ENCODE peak calls at places on chromosomes 3 and 15, in five cellular contexts. One of them, this sample, is unnamed.

GRCh38 chr3:124200336-124200901 is 208.5 kb upstream of the ROPN1 start:
- DNase-seq in foreskin fibroblast: no peak
- DNase-seq in activated effector memory CD4-positive, alpha-beta T cell treated with anti-CD3 and anti-CD28 coated beads, Interleukin-2, amount 50 U/mL, for 16 hours: no peak
- DNase-seq in DMS153: no peak
- DNase-seq in progenitor cell of endocrine pancreas: no peak
- DNase-seq in this sample: no peak

GRCh38 chr3:29609007-29609805 is 328.3 kb downstream of the RBMS3 start:
- DNase-seq in foreskin fibroblast: no peak
- DNase-seq in activated effector memory CD4-positive, alpha-beta T cell treated with anti-CD3 and anti-CD28 coated beads, Interleukin-2, amount 50 U/mL, for 16 hours: no peak
- DNase-seq in DMS153: peak
- DNase-seq in progenitor cell of endocrine pancreas: no peak
- DNase-seq in this sample: no peak

GRCh38 chr3:16112910-16113504 is 61.5 kb upstream of the GALNT15 start:
- DNase-seq in foreskin fibroblast: peak
- DNase-seq in activated effector memory CD4-positive, alpha-beta T cell treated with anti-CD3 and anti-CD28 coated beads, Interleukin-2, amount 50 U/mL, for 16 hours: no peak
- DNase-seq in DMS153: no peak
- DNase-seq in progenitor cell of endocrine pancreas: no peak
- DNase-seq in this sample: no peak

GRCh38 chr15:100873029-100873677 is 6.5 kb upstream of the ALDH1A3 start:
- DNase-seq in foreskin fibroblast: peak
- DNase-seq in activated effector memory CD4-positive, alpha-beta T cell treated with anti-CD3 and anti-CD28 coated beads, Interleukin-2, amount 50 U/mL, for 16 hours: peak
- DNase-seq in DMS153: no peak
- DNase-seq in progenitor cell of endocrine pancreas: peak
- DNase-seq in this sample: peak

GRCh38 chr3:59451041-59451763 is 401.4 kb upstream of the CFAP20DC start:
- DNase-seq in foreskin fibroblast: no peak
- DNase-seq in activated effector memory CD4-positive, alpha-beta T cell treated with anti-CD3 and anti-CD28 coated beads, Interleukin-2, amount 50 U/mL, for 16 hours: peak
- DNase-seq in DMS153: no peak
- DNase-seq in progenitor cell of endocrine pancreas: no peak
- DNase-seq in this sample: peak

GRCh38 chr3:102348904-102349303 is 85.9 kb upstream of the ZPLD1 start:
- DNase-seq in foreskin fibroblast: no peak
- DNase-seq in activated effector memory CD4-positive, alpha-beta T cell treated with anti-CD3 and anti-CD28 coated beads, Interleukin-2, amount 50 U/mL, for 16 hours: no peak
- DNase-seq in DMS153: no peak
- DNase-seq in progenitor cell of endocrine pancreas: no peak
- DNase-seq in this sample: no peak

GRCh38 chr15:78110916-78111475 is 18.6 kb downstream of the SH2D7 start:
- DNase-seq in foreskin fibroblast: no peak
- DNase-seq in activated effector memory CD4-positive, alpha-beta T cell treated with anti-CD3 and anti-CD28 coated beads, Interleukin-2, amount 50 U/mL, for 16 hours: no peak
- DNase-seq in DMS153: no peak
- DNase-seq in progenitor cell of endocrine pancreas: no peak
- DNase-seq in this sample: no peak

GRCh38 chr3:9955067-9955502 is 2.9 kb upstream of the PRRT3 start:
- DNase-seq in foreskin fibroblast: no peak
- DNase-seq in activated effector memory CD4-positive, alpha-beta T cell treated with anti-CD3 and anti-CD28 coated beads, Interleukin-2, amount 50 U/mL, for 16 hours: peak
- DNase-seq in DMS153: peak
- DNase-seq in progenitor cell of endocrine pancreas: no peak
- DNase-seq in this sample: peak

GRCh38 chr3:160870327-160870726 is 114.3 kb downstream of the PPM1L start:
- DNase-seq in foreskin fibroblast: no peak
- DNase-seq in activated effector memory CD4-positive, alpha-beta T cell treated with anti-CD3 and anti-CD28 coated beads, Interleukin-2, amount 50 U/mL, for 16 hours: no peak
- DNase-seq in DMS153: no peak
- DNase-seq in progenitor cell of endocrine pancreas: no peak
- DNase-seq in this sample: peak

GRCh38 chr3:128364291-128364690 is 102.4 kb downstream of the DNAJB8 start:
- DNase-seq in foreskin fibroblast: no peak
- DNase-seq in activated effector memory CD4-positive, alpha-beta T cell treated with anti-CD3 and anti-CD28 coated beads, Interleukin-2, amount 50 U/mL, for 16 hours: no peak
- DNase-seq in DMS153: no peak
- DNase-seq in progenitor cell of endocrine pancreas: no peak
- DNase-seq in this sample: no peak

GRCh38 chr3:105965384-105965783 is 96.6 kb upstream of the CBLB start:
- DNase-seq in foreskin fibroblast: peak
- DNase-seq in activated effector memory CD4-positive, alpha-beta T cell treated with anti-CD3 and anti-CD28 coated beads, Interleukin-2, amount 50 U/mL, for 16 hours: no peak
- DNase-seq in DMS153: no peak
- DNase-seq in progenitor cell of endocrine pancreas: no peak
- DNase-seq in this sample: no peak

GRCh38 chr15:40441012-40441735 is 421 bp downstream of the BAHD1 start:
- DNase-seq in foreskin fibroblast: no peak
- DNase-seq in activated effector memory CD4-positive, alpha-beta T cell treated with anti-CD3 and anti-CD28 coated beads, Interleukin-2, amount 50 U/mL, for 16 hours: no peak
- DNase-seq in DMS153: no peak
- DNase-seq in progenitor cell of endocrine pancreas: peak
- DNase-seq in this sample: no peak

GRCh38 chr15:70528270-70528706 is 235.1 kb downstream of the UACA start:
- DNase-seq in foreskin fibroblast: no peak
- DNase-seq in activated effector memory CD4-positive, alpha-beta T cell treated with anti-CD3 and anti-CD28 coated beads, Interleukin-2, amount 50 U/mL, for 16 hours: peak
- DNase-seq in DMS153: peak
- DNase-seq in progenitor cell of endocrine pancreas: no peak
- DNase-seq in this sample: no peak

GRCh38 chr3:131728898-131729297 is 226.1 kb upstream of the MRPL3 start:
- DNase-seq in foreskin fibroblast: no peak
- DNase-seq in activated effector memory CD4-positive, alpha-beta T cell treated with anti-CD3 and anti-CD28 coated beads, Interleukin-2, amount 50 U/mL, for 16 hours: no peak
- DNase-seq in DMS153: peak
- DNase-seq in progenitor cell of endocrine pancreas: no peak
- DNase-seq in this sample: no peak

GRCh38 chr3:128503164-128503651 is 10.2 kb upstream of the GATA2 start:
- DNase-seq in foreskin fibroblast: no peak
- DNase-seq in activated effector memory CD4-positive, alpha-beta T cell treated with anti-CD3 and anti-CD28 coated beads, Interleukin-2, amount 50 U/mL, for 16 hours: peak
- DNase-seq in DMS153: no peak
- DNase-seq in progenitor cell of endocrine pancreas: no peak
- DNase-seq in this sample: no peak

GRCh38 chr3:186786810-186787375 is 3.5 kb downstream of the EIF4A2 start:
- DNase-seq in foreskin fibroblast: no peak
- DNase-seq in activated effector memory CD4-positive, alpha-beta T cell treated with anti-CD3 and anti-CD28 coated beads, Interleukin-2, amount 50 U/mL, for 16 hours: no peak
- DNase-seq in DMS153: no peak
- DNase-seq in progenitor cell of endocrine pancreas: no peak
- DNase-seq in this sample: no peak

GRCh38 chr3:125683067-125683844 is 88.0 kb upstream of the OSBPL11 start:
- DNase-seq in foreskin fibroblast: no peak
- DNase-seq in activated effector memory CD4-positive, alpha-beta T cell treated with anti-CD3 and anti-CD28 coated beads, Interleukin-2, amount 50 U/mL, for 16 hours: no peak
- DNase-seq in DMS153: no peak
- DNase-seq in progenitor cell of endocrine pancreas: no peak
- DNase-seq in this sample: no peak

GRCh38 chr3:78791745-78792144 is 976.1 kb downstream of the ROBO1 start:
- DNase-seq in foreskin fibroblast: no peak
- DNase-seq in activated effector memory CD4-positive, alpha-beta T cell treated with anti-CD3 and anti-CD28 coated beads, Interleukin-2, amount 50 U/mL, for 16 hours: no peak
- DNase-seq in DMS153: no peak
- DNase-seq in progenitor cell of endocrine pancreas: no peak
- DNase-seq in this sample: no peak

GRCh38 chr3:19149388-19149787 is 1.1 kb downstream of the KCNH8 start:
- DNase-seq in foreskin fibroblast: no peak
- DNase-seq in activated effector memory CD4-positive, alpha-beta T cell treated with anti-CD3 and anti-CD28 coated beads, Interleukin-2, amount 50 U/mL, for 16 hours: no peak
- DNase-seq in DMS153: no peak
- DNase-seq in progenitor cell of endocrine pancreas: peak
- DNase-seq in this sample: no peak

GRCh38 chr15:87527416-87527815 is 729.1 kb downstream of the NTRK3 start:
- DNase-seq in foreskin fibroblast: no peak
- DNase-seq in activated effector memory CD4-positive, alpha-beta T cell treated with anti-CD3 and anti-CD28 coated beads, Interleukin-2, amount 50 U/mL, for 16 hours: no peak
- DNase-seq in DMS153: peak
- DNase-seq in progenitor cell of endocrine pancreas: no peak
- DNase-seq in this sample: no peak

GRCh38 chr3:99248913-99249312 is 347.4 kb upstream of the DCBLD2 start:
- DNase-seq in foreskin fibroblast: no peak
- DNase-seq in activated effector memory CD4-positive, alpha-beta T cell treated with anti-CD3 and anti-CD28 coated beads, Interleukin-2, amount 50 U/mL, for 16 hours: no peak
- DNase-seq in DMS153: no peak
- DNase-seq in progenitor cell of endocrine pancreas: no peak
- DNase-seq in this sample: no peak

GRCh38 chr3:140568842-140569520 is 108.9 kb upstream of the TRIM42 start:
- DNase-seq in foreskin fibroblast: no peak
- DNase-seq in activated effector memory CD4-positive, alpha-beta T cell treated with anti-CD3 and anti-CD28 coated beads, Interleukin-2, amount 50 U/mL, for 16 hours: no peak
- DNase-seq in DMS153: no peak
- DNase-seq in progenitor cell of endocrine pancreas: no peak
- DNase-seq in this sample: no peak

GRCh38 chr3:155080692-155081091 is 573 bp downstream of the MME start:
- DNase-seq in foreskin fibroblast: no peak
- DNase-seq in activated effector memory CD4-positive, alpha-beta T cell treated with anti-CD3 and anti-CD28 coated beads, Interleukin-2, amount 50 U/mL, for 16 hours: no peak
- DNase-seq in DMS153: no peak
- DNase-seq in progenitor cell of endocrine pancreas: no peak
- DNase-seq in this sample: no peak

GRCh38 chr3:36792342-36792741 is 28.0 kb upstream of the DCLK3 start:
- DNase-seq in foreskin fibroblast: no peak
- DNase-seq in activated effector memory CD4-positive, alpha-beta T cell treated with anti-CD3 and anti-CD28 coated beads, Interleukin-2, amount 50 U/mL, for 16 hours: no peak
- DNase-seq in DMS153: no peak
- DNase-seq in progenitor cell of endocrine pancreas: peak
- DNase-seq in this sample: no peak

GRCh38 chr3:23518441-23518840 is 287.3 kb upstream of the UBE2E1 start:
- DNase-seq in foreskin fibroblast: no peak
- DNase-seq in activated effector memory CD4-positive, alpha-beta T cell treated with anti-CD3 and anti-CD28 coated beads, Interleukin-2, amount 50 U/mL, for 16 hours: no peak
- DNase-seq in DMS153: no peak
- DNase-seq in progenitor cell of endocrine pancreas: no peak
- DNase-seq in this sample: no peak

GRCh38 chr3:146598486-146598885 is 6.7 kb downstream of the PLSCR5 start:
- DNase-seq in foreskin fibroblast: peak
- DNase-seq in activated effector memory CD4-positive, alpha-beta T cell treated with anti-CD3 and anti-CD28 coated beads, Interleukin-2, amount 50 U/mL, for 16 hours: no peak
- DNase-seq in DMS153: no peak
- DNase-seq in progenitor cell of endocrine pancreas: no peak
- DNase-seq in this sample: no peak

GRCh38 chr3:60017631-60018030 is 967.8 kb upstream of the CFAP20DC start:
- DNase-seq in foreskin fibroblast: no peak
- DNase-seq in activated effector memory CD4-positive, alpha-beta T cell treated with anti-CD3 and anti-CD28 coated beads, Interleukin-2, amount 50 U/mL, for 16 hours: peak
- DNase-seq in DMS153: no peak
- DNase-seq in progenitor cell of endocrine pancreas: no peak
- DNase-seq in this sample: no peak

GRCh38 chr3:190886945-190887344 is 24.5 kb upstream of the GMNC start:
- DNase-seq in foreskin fibroblast: no peak
- DNase-seq in activated effector memory CD4-positive, alpha-beta T cell treated with anti-CD3 and anti-CD28 coated beads, Interleukin-2, amount 50 U/mL, for 16 hours: no peak
- DNase-seq in DMS153: no peak
- DNase-seq in progenitor cell of endocrine pancreas: no peak
- DNase-seq in this sample: no peak

GRCh38 chr3:156059950-156060501 is 60.4 kb upstream of the KCNAB1 start:
- DNase-seq in foreskin fibroblast: no peak
- DNase-seq in activated effector memory CD4-positive, alpha-beta T cell treated with anti-CD3 and anti-CD28 coated beads, Interleukin-2, amount 50 U/mL, for 16 hours: no peak
- DNase-seq in DMS153: no peak
- DNase-seq in progenitor cell of endocrine pancreas: no peak
- DNase-seq in this sample: no peak

GRCh38 chr3:30347679-30348216 is 258.7 kb upstream of the TGFBR2 start:
- DNase-seq in foreskin fibroblast: peak
- DNase-seq in activated effector memory CD4-positive, alpha-beta T cell treated with anti-CD3 and anti-CD28 coated beads, Interleukin-2, amount 50 U/mL, for 16 hours: peak
- DNase-seq in DMS153: no peak
- DNase-seq in progenitor cell of endocrine pancreas: no peak
- DNase-seq in this sample: no peak

GRCh38 chr3:172040078-172040975 is 949 bp downstream of the FNDC3B start:
- DNase-seq in foreskin fibroblast: peak
- DNase-seq in activated effector memory CD4-positive, alpha-beta T cell treated with anti-CD3 and anti-CD28 coated beads, Interleukin-2, amount 50 U/mL, for 16 hours: peak
- DNase-seq in DMS153: no peak
- DNase-seq in progenitor cell of endocrine pancreas: peak
- DNase-seq in this sample: peak